ENCODE peak calls at places on chromosomes 12 and 14, in five cellular contexts. P is mammary epithelial cell, R is endodermal cell, E is RWPE2, J is hepatocyte. Z is an unnamed sample. For H3K4me1, the result is how much of the 10 kb centered on the place peaks cover.

GRCh38 chr12:93323625-93324165 is 54.0 kb upstream of the NUDT4 start:
- DNase-seq in P (peak), R (no peak), E (no peak), J (no peak), Z (no peak)

GRCh38 chr12:76255281-76255680 is 92.9 kb downstream of the BBS10 start:
- DNase-seq in P (no peak), R (no peak), E (no peak), J (no peak), Z (no peak)

GRCh38 chr12:78293039-78293686 is 462.5 kb downstream of the NAV3 start:
- DNase-seq in P (peak), R (no peak), E (no peak), J (peak), Z (no peak)

GRCh38 chr12:2161478-2161877 is 108.7 kb downstream of the CACNA1C start:
- DNase-seq in P (no peak), R (no peak), E (no peak), J (no peak), Z (peak)

GRCh38 chr12:18595406-18595805 is 142.4 kb downstream of the PLCZ1 start:
- DNase-seq in P (peak), R (no peak), E (no peak), J (no peak), Z (no peak)

GRCh38 chr14:21526672-21527319 is 650 bp upstream of the SALL2 start:
- DNase-seq in P (no peak), R (peak), E (no peak), J (peak), Z (no peak)

GRCh38 chr12:111438501-111438900 is 32.8 kb downstream of the SH2B3 start:
- DNase-seq in P (peak), R (peak), E (peak), J (peak), Z (no peak)

GRCh38 chr14:104246401-104247335 is 108.3 kb downstream of the KIF26A start:
- DNase-seq in P (no peak), R (no peak), E (peak), J (no peak), Z (no peak)

GRCh38 chr12:43914923-43915468 is 79.1 kb downstream of the TMEM117 start:
- DNase-seq in P (no peak), R (peak), E (no peak), J (peak), Z (no peak)

GRCh38 chr12:15196678-15197267 is 24.4 kb downstream of the RERG start:
- DNase-seq in P (no peak), R (no peak), E (no peak), J (no peak), Z (no peak)

GRCh38 chr14:67583711-67584644 is 16.1 kb downstream of the PIGH start:
- DNase-seq in P (peak), R (peak), E (peak), J (peak), Z (no peak)

GRCh38 chr14:105499256-105500035 is 8.4 kb downstream of the TEDC1 start:
- DNase-seq in P (no peak), R (peak), E (no peak), J (no peak), Z (no peak)

GRCh38 chr14:63713765-63714164 is 14.1 kb downstream of the SGPP1 start:
- DNase-seq in P (peak), R (no peak), E (no peak), J (no peak), Z (no peak)

GRCh38 chr12:46522141-46522540 is 149.6 kb upstream of the SLC38A2 start:
- DNase-seq in P (no peak), R (no peak), E (no peak), J (no peak), Z (no peak)

GRCh38 chr12:119699199-119699765 is 31.3 kb downstream of the PRKAB1 start:
- DNase-seq in P (no peak), R (no peak), E (no peak), J (no peak), Z (no peak)

GRCh38 chr14:58907803-58908202 is 270.0 kb downstream of the DACT1 start:
- DNase-seq in P (peak), R (no peak), E (no peak), J (no peak), Z (no peak)

GRCh38 chr14:98162829-98163228 is 1109.2 kb downstream of the BCL11B start:
- DNase-seq in P (no peak), R (no peak), E (no peak), J (no peak), Z (no peak)

GRCh38 chr12:112131686-112132085 is 6.3 kb downstream of the TRAFD1 start:
- DNase-seq in P (no peak), R (no peak), E (no peak), J (no peak), Z (no peak)

GRCh38 chr12:98939350-98939749 is 294.3 kb downstream of the APAF1 start:
- DNase-seq in P (peak), R (peak), E (no peak), J (peak), Z (no peak)

GRCh38 chr14:37179896-37180502 is 7.6 kb upstream of the SLC25A21 start:
- DNase-seq in P (peak), R (no peak), E (no peak), J (no peak), Z (no peak)

GRCh38 chr14:23566112-23566781 is 1.3 kb downstream of the AP1G2 start:
- DNase-seq in P (no peak), R (no peak), E (no peak), J (no peak), Z (no peak)

GRCh38 chr14:49621114-49621881 is 699 bp downstream of the MGAT2 start:
- DNase-seq in P (no peak), R (peak), E (peak), J (peak), Z (peak)

GRCh38 chr14:41925409-41925808 is 318.7 kb downstream of the LRFN5 start:
- DNase-seq in P (no peak), R (peak), E (no peak), J (peak), Z (no peak)

GRCh38 chr12:71447691-71448660 is 8.4 kb downstream of the LGR5 start:
- DNase-seq in P (no peak), R (no peak), E (no peak), J (no peak), Z (no peak)

GRCh38 chr12:13443498-13443897 is 247.0 kb downstream of the EMP1 start:
- DNase-seq in P (no peak), R (no peak), E (no peak), J (no peak), Z (peak)

GRCh38 chr12:46332260-46332659 is 40.3 kb downstream of the SLC38A2 start:
- DNase-seq in P (peak), R (no peak), E (no peak), J (no peak), Z (no peak)

GRCh38 chr14:79480212-79480611 is 731.1 kb downstream of the DIO2 start:
- DNase-seq in P (no peak), R (no peak), E (no peak), J (no peak), Z (no peak)

GRCh38 chr14:102351023-102351422 is 11.7 kb downstream of the CINP start:
- DNase-seq in P (no peak), R (no peak), E (no peak), J (no peak), Z (peak)

GRCh38 chr12:79371226-79371625 is 319.5 kb downstream of the PAWR start:
- DNase-seq in P (peak), R (peak), E (no peak), J (no peak), Z (no peak)

GRCh38 chr12:10726945-10727344 is 3.8 kb upstream of the YBX3 start:
- DNase-seq in P (no peak), R (no peak), E (no peak), J (no peak), Z (no peak)

DNA sequence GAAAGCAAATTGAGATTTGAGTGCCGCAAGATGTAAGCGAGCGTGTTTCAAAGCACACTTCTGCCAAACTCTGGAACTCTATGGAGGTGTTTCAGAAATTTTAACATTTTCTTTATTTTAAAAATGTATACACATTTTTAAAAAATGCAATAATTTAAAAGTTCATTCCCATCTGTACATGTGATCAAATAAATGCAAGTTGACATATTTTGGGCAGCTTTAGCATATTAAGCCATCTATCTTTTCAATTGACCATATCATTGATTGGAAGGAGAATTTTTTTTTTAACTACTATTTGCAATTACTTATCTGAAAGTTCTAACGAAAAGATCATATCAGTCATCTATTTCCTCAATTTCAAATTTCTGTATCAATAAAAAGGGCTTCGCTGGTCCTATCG is 101.3 kb downstream of the PPM1H start:
- DNase-seq in P (no peak), R (no peak), E (no peak), J (no peak), Z (no peak)
- H3K4me1 ChIP-seq in P (under half), R (under half), E (under half), J (under half), Z (under half)

GRCh38 chr12:85424581-85425348 is 144.7 kb downstream of the ALX1 start:
- DNase-seq in P (no peak), R (peak), E (no peak), J (peak), Z (no peak)
- TF ChIP-seq CTCF in P (peak), R (peak), E (peak), J (peak), Z (peak)

GRCh38 chr12:24937553-24938244 is 11.2 kb downstream of the BCAT1 start:
- DNase-seq in P (no peak), R (no peak), E (no peak), J (no peak), Z (no peak)
- H3K4me1 ChIP-seq in P (under half), R (under half), E (under half), J (under half), Z (under half)

GRCh38 chr14:93034671-93034994 is 81.1 kb downstream of the ITPK1 start:
- DNase-seq in P (no peak), R (no peak), E (no peak), J (no peak), Z (no peak)
- TF ChIP-seq CTCF in P (no peak), R (peak), E (peak), J (no peak), Z (no peak)

Z was measured in left ventricle myocardium inferior.